ENCODE peak calls at places on chromosomes 12 and 14, in six cellular contexts. M is CD8-positive, alpha-beta T cell; B is fibroblast of lung; V is natural killer cell; J is type B pancreatic cell; Q is SK-N-SH. Z is an unnamed sample.

GRCh38 chr14:90109858-90110257 is 48.1 kb downstream of the KCNK13 start:
- DNase-seq in M (no peak), B (no peak), V (no peak), J (no peak), Q (peak), Z (no peak)

GRCh38 chr12:80099259-80099658 is at the start of gene OTOGL:
- DNase-seq in M (no peak), B (no peak), V (no peak), J (no peak), Q (no peak), Z (peak)

GRCh38 chr14:35261774-35262173 is 30.4 kb upstream of the PSMA6 start:
- DNase-seq in M (no peak), B (no peak), V (no peak), J (no peak), Q (no peak), Z (no peak)

GRCh38 chr12:20264608-20265114 is 103.7 kb upstream of the PDE3A start:
- DNase-seq in M (no peak), B (peak), V (no peak), J (no peak), Q (no peak), Z (no peak)

GRCh38 chr12:6085841-6086240 is 38.6 kb downstream of the VWF start:
- DNase-seq in M (no peak), B (no peak), V (no peak), J (no peak), Q (no peak), Z (no peak)

GRCh38 chr14:100662850-100663527 is 63.7 kb upstream of the DLK1 start:
- DNase-seq in M (peak), B (peak), V (peak), J (peak), Q (peak), Z (peak)

GRCh38 chr14:102215522-102216250 is 76.0 kb downstream of the WDR20 start:
- DNase-seq in M (no peak), B (peak), V (no peak), J (no peak), Q (no peak), Z (no peak)

GRCh38 chr14:93010543-93011541 is 87.9 kb downstream of the CHGA start:
- DNase-seq in M (no peak), B (no peak), V (no peak), J (no peak), Q (no peak), Z (no peak)

GRCh38 chr12:62268956-62269355 is 8.8 kb downstream of the USP15 start:
- DNase-seq in M (no peak), B (peak), V (no peak), J (no peak), Q (no peak), Z (peak)

GRCh38 chr14:30214456-30215090 is 286.9 kb upstream of the PRKD1 start:
- DNase-seq in M (no peak), B (peak), V (no peak), J (no peak), Q (peak), Z (peak)

GRCh38 chr14:29712586-29712985 is 215.1 kb downstream of the PRKD1 start:
- DNase-seq in M (no peak), B (no peak), V (no peak), J (no peak), Q (no peak), Z (no peak)

GRCh38 chr14:39491134-39491541 is 58.9 kb upstream of the FBXO33 start:
- DNase-seq in M (no peak), B (peak), V (no peak), J (no peak), Q (peak), Z (peak)

GRCh38 chr12:127041985-127042625 is 1224.9 kb upstream of the TMEM132C start:
- DNase-seq in M (no peak), B (no peak), V (no peak), J (no peak), Q (no peak), Z (no peak)

GRCh38 chr14:88798161-88798560 is 5.4 kb upstream of the EML5 start:
- DNase-seq in M (no peak), B (no peak), V (no peak), J (no peak), Q (no peak), Z (no peak)

GRCh38 chr14:50773632-50774541 is 57.1 kb downstream of the NIN start:
- DNase-seq in M (no peak), B (peak), V (no peak), J (no peak), Q (peak), Z (no peak)

GRCh38 chr12:2543801-2544200 is 251.0 kb upstream of the FKBP4 start:
- DNase-seq in M (no peak), B (no peak), V (no peak), J (no peak), Q (no peak), Z (no peak)

GRCh38 chr14:88199882-88200281 is 123.2 kb downstream of the KCNK10 start:
- DNase-seq in M (no peak), B (no peak), V (no peak), J (no peak), Q (no peak), Z (no peak)

GRCh38 chr12:45268672-45269406 is 52.9 kb downstream of the ANO6 start:
- DNase-seq in M (no peak), B (peak), V (no peak), J (peak), Q (peak), Z (peak)

GRCh38 chr14:101322223-101322622 is 239.1 kb upstream of the DIO3 start:
- DNase-seq in M (no peak), B (no peak), V (no peak), J (no peak), Q (no peak), Z (no peak)

GRCh38 chr12:9757433-9758025 is 3.2 kb downstream of the CD69 start:
- DNase-seq in M (no peak), B (no peak), V (no peak), J (no peak), Q (no peak), Z (no peak)

GRCh38 chr12:59164991-59165718 is 244.9 kb upstream of the LRIG3 start:
- DNase-seq in M (no peak), B (peak), V (no peak), J (no peak), Q (peak), Z (peak)

GRCh38 chr12:11650697-11651281 is 1.3 kb downstream of the ETV6 start:
- DNase-seq in M (no peak), B (peak), V (no peak), J (no peak), Q (peak), Z (peak)

GRCh38 chr14:84403585-84403984 is 1126.4 kb upstream of the FLRT2 start:
- DNase-seq in M (no peak), B (no peak), V (no peak), J (no peak), Q (no peak), Z (no peak)

GRCh38 chr12:22126758-22127157 is 80.7 kb downstream of the CMAS start:
- DNase-seq in M (no peak), B (no peak), V (no peak), J (no peak), Q (no peak), Z (no peak)

GRCh38 chr14:31911160-31911559 is 165.9 kb upstream of the ARHGAP5 start:
- DNase-seq in M (no peak), B (no peak), V (no peak), J (no peak), Q (no peak), Z (no peak)

DNA sequence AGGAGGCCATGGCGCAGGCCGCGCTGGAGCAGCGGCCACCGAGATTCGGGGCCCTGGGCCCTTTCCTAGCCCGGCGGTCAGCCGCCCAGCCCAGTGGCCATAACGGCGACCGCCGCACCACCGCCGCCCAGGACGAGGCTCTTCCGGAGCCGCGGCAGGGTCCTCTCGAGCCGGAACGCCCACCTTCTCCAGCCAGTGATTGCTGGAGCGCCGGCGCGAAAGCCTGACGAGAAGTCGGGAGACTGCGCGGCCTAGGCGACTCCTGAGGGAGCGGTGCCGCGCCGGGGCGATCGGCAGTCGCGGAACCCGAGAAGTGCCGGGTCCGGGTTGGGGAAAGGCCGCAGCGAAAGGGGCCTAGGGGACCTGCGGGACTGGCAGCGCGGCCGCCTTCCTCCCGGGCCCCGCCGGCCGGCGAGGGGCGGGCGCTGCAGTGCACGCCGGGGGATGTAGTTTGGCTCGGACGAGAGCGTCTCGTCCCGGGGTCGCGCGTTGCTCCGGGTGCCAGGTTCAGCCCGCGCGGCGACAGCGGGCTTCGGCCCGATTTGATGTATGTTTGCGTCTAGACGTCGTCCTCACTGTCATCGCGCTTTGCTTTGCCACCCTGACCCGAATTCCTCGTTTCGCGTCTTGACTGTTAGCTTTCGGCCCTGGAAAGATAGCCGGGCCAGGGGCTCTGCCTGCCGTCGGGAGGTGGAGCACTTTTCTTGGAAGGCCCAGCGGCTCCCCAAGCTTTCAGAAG is at the start of gene VTI1B:
- DNase-seq in M (peak), B (peak), V (peak), J (peak), Q (peak), Z (peak)
- TF ChIP-seq CTCF in M (no peak), B (no peak), V (no peak), J (no peak), Q (peak), Z (peak)

DNA sequence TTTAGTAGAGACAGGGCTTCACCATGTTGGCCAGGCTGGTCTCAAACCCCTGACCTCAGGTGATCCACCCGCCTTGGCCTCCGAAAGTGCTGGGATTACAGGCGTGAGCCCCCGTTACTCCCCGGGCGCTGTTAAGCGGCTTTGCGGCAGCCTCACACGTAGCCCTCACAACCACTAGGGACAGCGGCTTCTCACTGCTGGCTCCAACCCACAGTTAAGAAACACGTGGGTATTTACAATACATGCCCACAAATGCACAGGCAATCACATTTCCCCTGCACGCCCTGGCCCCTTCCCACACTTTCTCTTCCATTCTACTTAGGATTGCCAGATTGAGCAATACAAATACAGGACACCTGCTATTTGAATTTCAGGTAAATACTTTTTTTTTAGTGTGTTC is 37.0 kb upstream of the EIF5 start:
- DNase-seq in M (no peak), B (no peak), V (no peak), J (no peak), Q (peak), Z (no peak)
- TF ChIP-seq CTCF in M (no peak), B (no peak), V (no peak), J (peak), Q (no peak), Z (peak)

GRCh38 chr12:131674373-131674772 is 36.5 kb upstream of the SFSWAP start:
- DNase-seq in M (no peak), B (no peak), V (no peak), J (peak), Q (no peak), Z (no peak)
- TF ChIP-seq CTCF in M (no peak), B (no peak), V (no peak), J (no peak), Q (no peak), Z (no peak)

GRCh38 chr14:53412819-53413664 is 259.9 kb upstream of the DDHD1 start:
- DNase-seq in M (no peak), B (no peak), V (no peak), J (no peak), Q (peak), Z (no peak)
- TF ChIP-seq CTCF in M (no peak), B (peak), V (no peak), J (peak), Q (peak), Z (peak)

GRCh38 chr12:8562310-8562709 is 21.6 kb upstream of the CLEC4E start:
- DNase-seq in M (no peak), B (no peak), V (no peak), J (no peak), Q (no peak), Z (no peak)
- TF ChIP-seq CTCF in M (no peak), B (no peak), V (no peak), J (no peak), Q (peak), Z (no peak)

GRCh38 chr12:121062391-121063045 is 23.5 kb upstream of the OASL start:
- DNase-seq in M (no peak), B (no peak), V (no peak), J (peak), Q (no peak), Z (no peak)

GRCh38 chr12:121060149-121061001 is 21.3 kb upstream of the OASL start:
- DNase-seq in M (peak), B (peak), V (peak), J (peak), Q (peak), Z (peak)

GRCh38 chr12:121059031-121059898 is 20.2 kb upstream of the OASL start:
- DNase-seq in M (no peak), B (no peak), V (no peak), J (peak), Q (no peak), Z (no peak)

GRCh38 chr12:121064116-121064515 is 25.1 kb upstream of the OASL start:
- DNase-seq in M (no peak), B (no peak), V (no peak), J (no peak), Q (no peak), Z (no peak)

GRCh38 chr12:121061831-121062230 is 22.8 kb upstream of the OASL start:
- DNase-seq in M (no peak), B (no peak), V (no peak), J (no peak), Q (peak), Z (peak)
- TF ChIP-seq CTCF in M (no peak), B (peak), V (no peak), J (peak), Q (peak), Z (peak)

DNA sequence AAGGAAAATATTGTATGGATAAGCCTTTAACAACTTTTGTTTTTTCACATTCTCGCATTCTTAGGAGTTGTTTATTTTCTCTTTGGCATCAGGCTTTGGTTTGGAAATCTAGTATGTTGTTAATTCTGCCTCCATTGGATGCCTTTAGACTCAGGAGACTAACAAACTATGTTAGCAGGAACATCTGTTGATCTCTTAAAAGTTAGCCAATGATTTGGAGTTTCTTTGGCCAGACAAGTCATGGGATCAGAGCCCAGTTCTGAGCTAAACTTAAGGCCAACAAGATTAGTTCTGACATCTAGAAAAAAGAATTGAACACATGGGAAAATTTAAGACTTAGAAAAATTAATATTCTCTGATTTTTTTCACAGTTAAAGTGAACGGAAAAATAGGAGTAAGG is 35.3 kb upstream of the STRAP start:
- DNase-seq in M (no peak), B (peak), V (no peak), J (no peak), Q (no peak), Z (no peak)
- TF ChIP-seq CTCF in M (no peak), B (no peak), V (no peak), J (no peak), Q (no peak), Z (no peak)

DNA sequence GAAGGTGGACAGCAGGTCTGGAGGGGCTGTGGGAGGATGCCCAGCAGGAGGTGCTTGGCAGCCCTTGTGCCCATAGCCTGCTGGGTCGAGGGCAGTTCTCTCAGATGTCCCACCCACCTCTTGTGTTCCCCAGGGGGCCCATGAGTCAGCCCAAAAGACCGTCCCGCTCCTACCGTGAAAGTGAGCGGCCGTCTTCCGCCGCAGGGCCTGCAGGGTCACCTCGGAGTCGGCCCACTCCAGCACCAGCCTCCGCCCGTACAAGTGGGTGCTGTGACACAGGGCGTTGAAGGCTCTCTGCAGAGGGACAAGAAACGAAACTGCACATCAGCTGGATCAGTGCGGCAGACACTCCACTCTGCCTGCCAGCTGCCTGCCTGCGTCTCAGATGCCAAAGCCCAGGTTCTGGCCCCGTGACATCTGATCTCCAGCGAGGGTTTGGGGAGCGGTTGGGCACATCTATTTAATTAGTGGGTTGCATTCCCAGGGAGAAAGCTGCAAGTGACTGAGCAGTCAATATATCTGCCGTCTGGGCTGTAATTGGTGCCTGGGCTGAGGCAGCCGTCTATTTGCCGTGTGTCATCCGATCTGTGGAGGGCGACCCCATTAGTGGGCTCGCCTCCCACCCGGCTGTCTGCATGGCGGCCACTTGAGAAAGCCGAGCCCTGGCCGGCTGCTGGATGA is 121.5 kb downstream of the RBM19 start:
- DNase-seq in M (no peak), B (peak), V (no peak), J (no peak), Q (no peak), Z (no peak)
- TF ChIP-seq CTCF in M (no peak), B (no peak), V (no peak), J (no peak), Q (no peak), Z (no peak)

GRCh38 chr14:36604757-36605505 is 22.5 kb upstream of the NKX2-8 start:
- DNase-seq in M (no peak), B (peak), V (no peak), J (no peak), Q (peak), Z (peak)

GRCh38 chr14:36600431-36600830 is 18.0 kb upstream of the NKX2-8 start:
- DNase-seq in M (no peak), B (no peak), V (no peak), J (no peak), Q (no peak), Z (no peak)

DNA sequence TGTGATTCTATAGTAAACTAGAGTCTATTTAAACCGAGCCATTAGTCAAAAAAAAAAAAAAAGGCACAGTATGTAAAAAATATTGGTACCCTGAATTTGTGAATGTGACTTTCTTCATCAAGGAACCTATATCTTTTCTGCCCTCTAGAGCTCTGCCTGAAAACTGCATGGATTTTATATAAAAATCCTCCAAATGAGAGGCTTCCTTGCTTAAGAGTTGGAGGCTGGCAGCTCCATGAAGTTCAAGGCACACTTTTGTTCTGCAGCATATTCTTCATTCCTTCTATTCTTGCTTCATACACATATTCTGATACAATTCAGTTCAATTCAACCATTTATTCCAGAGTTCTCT is 23.1 kb upstream of the NKX2-8 start:
- DNase-seq in M (no peak), B (no peak), V (no peak), J (no peak), Q (no peak), Z (no peak)
- TF ChIP-seq CTCF in M (no peak), B (no peak), V (no peak), J (no peak), Q (no peak), Z (no peak)

Z was measured in HFFc6.